ENCODE peak calls at places on chromosomes 13 and 19, in six cellular contexts. C, F, U, N, A and X are unnamed samples.

GRCh38 chr19:5018224-5019015 is 49.5 kb downstream of the KDM4B start:
- DNase-seq in N (no peak), F (no peak), U (no peak), C (no peak), A (no peak), X (no peak)

GRCh38 chr19:53212703-53213320 is 19.7 kb upstream of the ZNF665 start:
- DNase-seq in F (no peak), N (no peak), A (no peak), C (no peak), U (no peak), X (no peak)

GRCh38 chr19:2049741-2050348 is 1.2 kb downstream of the MKNK2 start:
- DNase-seq in U (peak; percentile 70), A (peak; percentile 85), F (peak; percentile 90), N (no peak), C (peak; percentile 93), X (peak; percentile 83)

GRCh38 chr19:3151563-3152430 is 16.0 kb downstream of the GNA15 start:
- DNase-seq in F (no peak), A (no peak), U (no peak), C (no peak), N (no peak), X (no peak)

GRCh38 chr19:38617283-38617763 is 430 bp downstream of the MAP4K1 start:
- DNase-seq in N (peak; percentile 11), C (no peak), U (no peak), A (no peak), F (peak; percentile 53), X (peak; percentile 39)

GRCh38 chr13:21095311-21095710 is 33.9 kb upstream of the LATS2 start:
- DNase-seq in U (no peak), F (no peak), A (no peak), C (no peak), N (no peak), X (no peak)

GRCh38 chr13:62838891-62839290 is 1423.2 kb upstream of the PCDH20 start:
- DNase-seq in U (no peak), A (no peak), F (no peak), N (no peak), C (no peak), X (no peak)

GRCh38 chr19:38718747-38719543 is 25.3 kb downstream of the CAPN12 start:
- DNase-seq in F (no peak), U (no peak), A (no peak), N (no peak), C (peak; percentile 82), X (no peak)

GRCh38 chr19:18348171-18348570 is 7.8 kb downstream of the PGPEP1 start:
- DNase-seq in N (no peak), U (no peak), A (no peak), F (no peak), C (no peak), X (no peak)

GRCh38 chr13:81018936-81019335 is 678.0 kb upstream of the SPRY2 start:
- DNase-seq in C (no peak), A (no peak), U (no peak), F (no peak), N (no peak), X (no peak)

GRCh38 chr13:58528351-58528750 is 896.8 kb downstream of the PCDH17 start:
- DNase-seq in N (no peak), C (no peak), U (no peak), A (no peak), F (no peak), X (no peak)

GRCh38 chr19:58007285-58007684 is 4.7 kb upstream of the ZNF606 start:
- DNase-seq in N (no peak), F (peak; percentile 10), A (no peak), U (peak; percentile 50), C (no peak), X (no peak)

GRCh38 chr19:32388393-32388724 is 17.2 kb upstream of the DPY19L3 start:
- DNase-seq in C (no peak), A (no peak), N (no peak), F (no peak), U (no peak), X (no peak)

GRCh38 chr19:30304540-30304939 is 67.6 kb upstream of the ZNF536 start:
- DNase-seq in N (no peak), U (no peak), A (no peak), C (no peak), F (no peak), X (no peak)

GRCh38 chr13:96898212-96898611 is 96.1 kb downstream of the OXGR1 start:
- DNase-seq in C (no peak), F (no peak), U (no peak), A (no peak), N (no peak), X (no peak)

GRCh38 chr13:98449273-98449672 is 127.6 kb downstream of the STK24 start:
- DNase-seq in F (no peak), N (no peak), A (no peak), C (no peak), U (no peak), X (no peak)